ENCODE peak calls at places on chromosomes 13 and 19, in eight cellular contexts. Q is NCI-H2107; L is C1 segment of cervical spinal cord; V is activated T-helper 1 cell treated with Interleukin-2 at 50 U/mL for 16 hours; X is EH; R is fibroblast of villous mesenchyme; M is tibial nerve; O is stimulated activated CD8-positive, alpha-beta memory T cell treated with anti-CD3 and anti-CD28 coated beads, Interleukin-12 subunit alpha, Interleukin-12 subunit beta, amount 100 ng/mL, for 4 hours. E is an unnamed sample.

GRCh38 chr19:12790628-12791344 is 500 bp upstream of the JUNB start:
- DNase-seq in L (no peak), M (no peak), Q (no peak), R (no peak), O (no peak), V (no peak), X (no peak), E (no peak)

GRCh38 chr19:48136547-48136946 is 25.9 kb upstream of the PLA2G4C start:
- DNase-seq in O (no peak), Q (no peak), X (no peak), L (no peak), M (no peak), R (no peak), V (no peak), E (no peak)

GRCh38 chr19:41399525-41399924 is 1.9 kb downstream of the BCKDHA start:
- DNase-seq in O (no peak), Q (no peak), X (no peak), V (no peak), M (no peak), R (no peak), L (no peak), E (no peak)

GRCh38 chr13:114097893-114098688 is 34.3 kb downstream of the RASA3 start:
- DNase-seq in M (peak), R (no peak), Q (no peak), O (no peak), L (no peak), V (no peak), X (no peak), E (no peak)

GRCh38 chr13:104648291-104648690 is 1582.1 kb upstream of the SLC10A2 start:
- DNase-seq in R (no peak), M (no peak), L (no peak), V (no peak), O (no peak), X (no peak), Q (no peak), E (no peak)

GRCh38 chr19:40633207-40633606 is 32.0 kb downstream of the LTBP4 start:
- DNase-seq in M (no peak), L (no peak), O (no peak), V (no peak), R (no peak), X (peak), Q (no peak), E (no peak)

GRCh38 chr19:6414033-6414643 is 10.5 kb downstream of the KHSRP start:
- DNase-seq in X (no peak), L (no peak), Q (no peak), V (no peak), M (no peak), O (no peak), R (no peak), E (no peak)

GRCh38 chr19:11530432-11530831 is 1.5 kb upstream of the ECSIT start:
- DNase-seq in R (peak), X (peak), Q (peak), O (no peak), L (peak), M (no peak), V (no peak), E (peak)

GRCh38 chr19:55179570-55180484 is at the start of gene SYT5:
- DNase-seq in V (peak), X (peak), O (no peak), M (no peak), L (no peak), R (peak), Q (no peak), E (no peak)